ENCODE peak calls at places on chromosomes 6 and 20, in six cellular contexts. Y is trophoblast cell, R is mesendoderm, S is H1, C is IMR-90, U is mesenchymal stem cell. E is an unnamed sample.

GRCh38 chr6:142537612-142538478 is 236.0 kb downstream of the ADGRG6 start:
- DNase-seq in S (peak), Y (peak), U (no peak), C (peak), R (peak), E (no peak)

GRCh38 chr6:103675807-103676406 is 1183.8 kb downstream of the HACE1 start:
- DNase-seq in C (no peak), Y (no peak), R (no peak), U (peak), S (no peak), E (no peak)

GRCh38 chr6:118565317-118565960 is 17.3 kb downstream of the PLN start:
- DNase-seq in S (no peak), Y (peak), C (peak), R (peak), U (peak), E (no peak)

GRCh38 chr20:60139663-60140446 is 181.6 kb downstream of the CDH26 start:
- DNase-seq in R (no peak), C (no peak), Y (no peak), S (no peak), U (no peak), E (no peak)

GRCh38 chr6:129748901-129749748 is 39.1 kb upstream of the ARHGAP18 start:
- DNase-seq in C (peak), Y (no peak), U (peak), R (no peak), S (no peak), E (no peak)

GRCh38 chr20:8844179-8844578 is 224.7 kb upstream of the PLCB4 start:
- DNase-seq in Y (no peak), S (no peak), R (no peak), C (no peak), U (no peak), E (no peak)

GRCh38 chr6:1382331-1382882 is 7.0 kb upstream of the FOXF2 start:
- DNase-seq in R (peak), Y (no peak), C (no peak), S (no peak), U (no peak), E (no peak)

GRCh38 chr20:50943091-50943490 is 11.9 kb upstream of the ADNP start:
- DNase-seq in U (no peak), C (no peak), R (no peak), Y (no peak), S (no peak), E (no peak)

GRCh38 chr6:46410330-46410953 is 80.8 kb downstream of the RCAN2 start:
- DNase-seq in Y (no peak), C (peak), R (no peak), U (no peak), S (no peak), E (no peak)

GRCh38 chr6:79570802-79571367 is 33.7 kb upstream of the LCA5 start:
- DNase-seq in S (no peak), R (no peak), C (peak), Y (no peak), U (peak), E (no peak)

GRCh38 chr6:26214826-26215199 is 127.6 kb downstream of the HFE start:
- DNase-seq in R (no peak), S (no peak), C (no peak), U (no peak), Y (no peak), E (no peak)

GRCh38 chr6:108745664-108746336 is 102.4 kb upstream of the ARMC2 start:
- DNase-seq in S (no peak), C (no peak), Y (no peak), R (no peak), U (no peak), E (no peak)

GRCh38 chr20:34390769-34391447 is 27.8 kb downstream of the ITCH start:
- DNase-seq in Y (peak), R (peak), C (peak), S (peak), U (peak), E (no peak)

GRCh38 chr6:17927705-17928104 is 59.7 kb downstream of the KIF13A start:
- DNase-seq in C (no peak), U (no peak), R (no peak), S (no peak), Y (no peak), E (no peak)

GRCh38 chr6:111872521-111873177 is 603 bp downstream of the FYN start:
- DNase-seq in Y (no peak), C (peak), S (no peak), U (no peak), R (peak), E (peak)

GRCh38 chr6:169568314-169569087 is 133.3 kb downstream of the WDR27 start:
- DNase-seq in R (no peak), S (no peak), C (no peak), Y (no peak), U (no peak), E (no peak)
- H3K4me3 ChIP-seq in R (no peak), S (no peak), C (no peak), Y (no peak), U (no peak), E (no peak)

GRCh38 chr20:61683721-61684120 is 382.0 kb downstream of the TAF4 start:
- DNase-seq in S (no peak), R (no peak), Y (no peak), C (no peak), U (no peak), E (no peak)
- H2BK5ac ChIP-seq in S (peak), R (no peak), Y (no peak), C (no peak), U (no peak), E (no peak)

DNA sequence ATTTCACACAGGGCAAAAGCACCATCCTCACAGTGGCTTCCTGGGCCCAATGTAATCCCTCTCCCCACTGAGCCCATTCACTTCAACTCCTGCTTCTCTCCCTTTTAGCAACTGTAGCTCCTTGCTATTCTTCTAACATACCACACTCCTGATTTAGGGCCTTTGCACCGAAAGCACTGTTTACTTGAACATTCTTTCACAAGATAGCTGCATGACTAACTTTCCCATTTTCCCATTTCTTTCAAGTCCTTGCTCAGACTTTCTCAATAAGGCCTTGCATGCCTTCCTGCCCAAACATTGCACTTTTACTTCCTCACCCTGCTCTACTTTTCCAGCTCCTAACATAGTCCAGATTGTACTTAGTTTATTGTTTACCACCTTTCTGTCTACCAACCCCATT is 73.0 kb downstream of the SHPRH start:
- DNase-seq in C (peak), R (no peak), Y (no peak), U (peak), S (no peak), E (no peak)
- H3K23ac ChIP-seq in C (peak), R (no peak), Y (no peak), U (no peak), S (no peak), E (no peak)

DNA sequence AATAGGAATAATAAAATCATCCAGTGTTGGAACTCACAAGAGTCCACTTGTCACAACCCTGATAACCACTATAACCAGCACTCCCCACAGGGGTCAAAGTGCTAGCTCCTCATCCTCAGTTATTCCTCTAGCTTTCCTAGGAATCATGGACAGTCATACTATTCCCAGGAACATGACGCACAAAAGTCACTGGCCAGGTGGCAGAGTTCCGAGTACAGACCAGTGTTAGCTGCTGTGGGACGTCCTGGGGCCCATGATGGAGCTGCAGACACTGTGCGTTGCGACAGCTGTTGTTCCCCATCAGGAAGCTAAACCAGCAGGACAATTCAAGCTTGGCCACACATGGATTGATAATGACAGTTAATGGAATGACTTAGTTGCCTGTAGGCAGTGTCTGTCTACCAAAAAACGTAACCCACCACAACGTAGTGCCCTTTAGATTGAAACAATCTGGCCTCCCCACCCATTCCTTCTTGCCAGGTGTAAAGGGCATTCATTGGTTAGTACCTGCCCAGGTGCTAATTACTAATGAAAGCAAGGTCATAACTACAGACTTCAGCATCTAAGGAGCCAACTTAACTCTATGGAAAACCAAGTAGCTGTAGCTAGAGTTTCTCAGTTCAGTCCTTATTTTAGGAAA is 17.4 kb downstream of the EZR start:
- DNase-seq in R (no peak), U (no peak), Y (peak), C (no peak), S (no peak), E (no peak)
- H3K4me3 ChIP-seq in R (no peak), U (no peak), Y (no peak), C (no peak), S (no peak), E (no peak)

DNA sequence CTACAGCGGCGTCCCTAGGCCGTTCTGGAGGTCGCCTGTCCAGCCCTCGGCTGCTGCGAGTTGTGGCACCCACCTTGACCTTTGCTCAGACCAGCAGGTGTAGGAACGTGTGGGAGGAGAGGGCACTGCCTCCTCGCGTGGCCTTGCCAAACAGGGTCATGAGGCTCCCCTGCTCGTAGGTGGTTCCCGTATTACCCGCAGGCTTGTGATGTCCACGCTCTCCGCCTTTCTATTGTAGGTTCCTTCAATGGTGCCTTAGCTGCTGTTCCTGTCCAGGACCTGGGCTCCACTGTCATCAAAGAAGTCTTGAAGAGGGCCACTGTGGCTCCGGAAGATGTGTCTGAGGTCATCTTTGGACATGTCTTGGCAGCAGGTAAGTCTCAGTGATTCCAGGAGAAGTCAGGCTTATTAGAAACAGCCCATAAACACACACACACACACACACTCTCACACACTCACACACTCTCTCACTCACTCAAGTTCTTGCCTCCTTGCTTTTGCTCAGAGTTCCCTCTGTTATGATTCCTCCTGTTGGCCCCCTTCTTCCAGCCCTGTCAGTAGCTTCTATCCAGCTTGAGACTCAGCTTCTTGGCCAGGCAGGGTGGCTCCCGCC is 942 bp downstream of the ACAT2 start:
- DNase-seq in R (peak), U (peak), S (no peak), Y (peak), C (no peak), E (no peak)
- H2BK5ac ChIP-seq in R (peak), U (no peak), S (peak), Y (peak), C (no peak), E (no peak)

GRCh38 chr20:25061821-25062530 is 4.0 kb upstream of the ACSS1 start:
- DNase-seq in U (no peak), C (no peak), R (no peak), Y (no peak), S (no peak), E (no peak)
- H3K23ac ChIP-seq in U (no peak), C (no peak), R (no peak), Y (no peak), S (no peak), E (no peak)

GRCh38 chr20:37200376-37200775 is 21.0 kb upstream of the MROH8 start:
- DNase-seq in Y (no peak), U (no peak), R (no peak), S (no peak), C (no peak), E (no peak)

GRCh38 chr20:37200926-37201826 is 21.8 kb upstream of the MROH8 start:
- DNase-seq in U (no peak), S (no peak), Y (no peak), C (no peak), R (no peak), E (no peak)

GRCh38 chr20:37201827-37202162 is 22.4 kb upstream of the MROH8 start:
- DNase-seq in S (no peak), C (no peak), R (no peak), U (no peak), Y (no peak), E (no peak)

GRCh38 chr20:37204056-37204455 is 24.7 kb upstream of the MROH8 start:
- DNase-seq in S (no peak), U (no peak), R (no peak), C (no peak), Y (no peak), E (no peak)

GRCh38 chr20:37202267-37202943 is 23.1 kb upstream of the MROH8 start:
- DNase-seq in C (peak), S (peak), R (peak), Y (peak), U (peak), E (no peak)
- H3K4me3 ChIP-seq in C (no peak), S (no peak), R (no peak), Y (no peak), U (peak), E (no peak)

DNA sequence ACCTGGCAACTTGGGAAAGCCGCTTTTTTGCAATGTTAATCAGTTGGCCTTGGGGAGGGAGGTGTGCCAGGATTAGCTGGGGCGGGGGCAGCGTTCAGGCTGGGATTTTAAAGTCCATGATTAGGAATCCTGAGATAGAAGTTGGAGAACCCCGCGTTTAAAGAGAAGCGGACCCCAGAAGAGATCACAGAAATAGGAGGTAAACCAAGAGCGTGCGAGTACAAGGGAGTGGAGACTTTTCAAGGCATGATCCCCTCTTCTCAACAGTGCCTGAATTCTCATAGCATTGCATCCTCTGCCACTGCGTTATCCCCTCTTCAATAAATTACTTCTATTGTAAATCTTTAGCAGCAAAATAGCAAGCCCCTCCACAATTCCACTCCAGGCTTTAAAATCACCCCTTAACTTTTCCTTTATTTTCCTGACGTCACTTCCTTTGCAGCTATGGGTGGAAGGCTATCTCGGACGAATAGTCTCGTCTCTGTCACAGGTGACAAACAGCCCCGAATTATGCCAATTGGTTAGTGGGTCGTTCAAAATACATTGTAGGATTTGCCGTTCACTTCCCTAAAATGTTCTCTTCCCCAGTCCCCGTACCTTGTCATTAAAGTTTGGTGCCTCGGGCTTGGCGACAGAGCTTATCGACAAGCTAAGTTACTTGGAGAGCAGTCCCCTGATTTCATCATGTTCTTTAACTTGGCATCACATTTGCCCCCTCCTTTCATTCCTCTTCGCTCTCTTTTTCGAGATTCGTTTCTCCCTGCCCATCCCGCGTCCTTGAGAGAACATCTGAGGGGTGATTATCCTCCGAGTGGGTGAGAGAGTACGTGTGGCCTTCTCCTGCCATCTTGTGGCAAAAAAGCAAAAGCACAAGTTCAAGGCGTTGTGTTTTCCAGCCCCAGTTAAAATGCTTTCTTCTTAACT is 17.1 kb downstream of the OR2B2 start:
- DNase-seq in S (no peak), C (peak), U (peak), Y (peak), R (peak), E (peak)
- H2BK5ac ChIP-seq in S (peak), C (peak), U (no peak), Y (peak), R (peak), E (peak)

GRCh38 chr6:12865117-12865516 is 148.6 kb downstream of the PHACTR1 start:
- DNase-seq in Y (no peak), C (no peak), U (no peak), R (no peak), S (no peak), E (no peak)
- H3K23ac ChIP-seq in Y (no peak), C (no peak), U (no peak), R (no peak), S (no peak), E (no peak)

GRCh38 chr20:63952210-63952535 is 4.0 kb downstream of the UCKL1 start:
- DNase-seq in C (no peak), U (no peak), S (no peak), R (no peak), Y (no peak), E (no peak)
- H3K4me3 ChIP-seq in C (no peak), U (no peak), S (no peak), R (no peak), Y (no peak), E (no peak)